ENCODE peak calls at places on chromosomes 4 and X, in seven cellular contexts. I, Q, B, T, G, H and U are unnamed samples.

GRCh38 chr4:80446248-80446647 is 110.7 kb downstream of the CFAP299 start:
- DNase-seq in I (no peak), G (no peak), Q (no peak), H (no peak), T (peak), B (no peak), U (no peak)

GRCh38 chr4:6908397-6909112 is 1.1 kb upstream of the TBC1D14 start:
- DNase-seq in Q (no peak), T (peak), B (no peak), H (no peak), G (no peak), I (no peak), U (no peak)

GRCh38 chr4:145182212-145182611 is 1.8 kb upstream of the OTUD4 start:
- DNase-seq in Q (no peak), B (no peak), T (no peak), I (no peak), G (peak), H (no peak), U (no peak)

GRCh38 chr4:101414496-101414895 is 67.2 kb upstream of the PPP3CA start:
- DNase-seq in H (no peak), Q (no peak), I (no peak), T (no peak), B (no peak), G (no peak), U (no peak)

GRCh38 chr4:2934077-2934812 is 29.0 kb downstream of the NOP14 start:
- DNase-seq in H (peak), Q (peak), I (peak), B (peak), G (peak), T (peak), U (no peak)

GRCh38 chr4:64705989-64706388 is 296.7 kb upstream of the TECRL start:
- DNase-seq in Q (no peak), G (no peak), H (no peak), I (no peak), T (no peak), B (no peak), U (no peak)

GRCh38 chr4:8303081-8303480 is 33.5 kb downstream of the HTRA3 start:
- DNase-seq in H (no peak), Q (no peak), B (no peak), G (no peak), T (no peak), I (no peak), U (peak)

GRCh38 chr4:103201254-103201653 is 3.1 kb upstream of the CENPE start:
- DNase-seq in T (no peak), G (no peak), Q (no peak), I (no peak), B (no peak), H (no peak), U (no peak)

GRCh38 chr4:15652191-15652590 is 3.0 kb downstream of the FBXL5 start:
- DNase-seq in G (no peak), T (no peak), B (no peak), H (no peak), I (no peak), Q (no peak), U (no peak)

GRCh38 chr4:176102414-176102813 is 36.8 kb downstream of the WDR17 start:
- DNase-seq in T (no peak), B (no peak), H (no peak), I (no peak), Q (no peak), G (no peak), U (no peak)

GRCh38 chr4:176099314-176099713 is 33.7 kb downstream of the WDR17 start:
- DNase-seq in T (no peak), Q (no peak), I (no peak), G (no peak), B (no peak), H (no peak), U (no peak)
- TF ChIP-seq CTCF in T (no peak), Q (no peak), I (no peak), G (no peak), B (no peak), H (no peak), U (no peak)

GRCh38 chrX:69424161-69424560 is 80.0 kb upstream of the NALF2 start:
- DNase-seq in G (no peak), Q (peak), B (no peak), H (no peak), I (no peak), T (peak), U (no peak)
- TF ChIP-seq CTCF in G (peak), Q (peak), B (no peak), H (peak), I (peak), T (peak), U (no peak)

DNA sequence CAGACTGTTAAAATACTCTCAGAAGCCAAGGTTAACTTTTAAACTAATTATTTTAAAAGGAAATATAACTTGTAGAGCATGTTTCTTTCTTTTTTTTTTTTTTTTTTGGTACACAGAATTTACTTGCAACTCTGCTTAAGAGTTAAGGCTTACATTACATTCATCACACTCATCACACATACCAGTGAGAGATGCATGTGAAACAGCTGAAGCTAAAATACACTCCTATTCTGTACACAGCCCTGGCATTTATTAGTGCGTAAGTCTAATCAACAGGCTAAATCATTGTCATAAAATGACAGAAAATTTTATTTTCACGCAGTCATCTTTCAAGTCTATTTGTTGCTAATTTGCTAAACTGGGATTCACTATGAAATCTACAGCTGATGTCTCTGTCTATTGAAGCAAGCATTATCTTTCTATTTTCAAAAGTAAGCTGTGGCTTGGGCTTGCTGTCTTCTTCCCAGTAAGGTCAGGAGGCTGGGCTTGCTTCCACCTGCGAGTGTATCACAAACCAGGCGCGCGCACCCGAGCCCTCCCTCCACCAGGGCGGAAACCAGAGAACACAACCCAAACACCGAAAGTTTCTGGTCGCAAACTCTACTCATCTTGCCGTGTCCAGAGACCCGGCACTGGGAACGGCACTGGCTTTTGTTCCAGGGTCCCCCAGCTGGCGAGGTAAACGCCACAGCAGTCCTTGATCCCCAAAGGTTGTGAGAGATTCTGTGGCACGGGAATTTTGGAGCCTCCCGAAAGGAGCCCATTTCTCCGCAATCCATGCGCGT is 3.9 kb downstream of the MAML3 start:
- DNase-seq in T (peak), H (peak), G (peak), Q (peak), B (peak), I (peak), U (peak)
- TF ChIP-seq CTCF in T (peak), H (peak), G (no peak), Q (no peak), B (peak), I (no peak), U (no peak)

GRCh38 chrX:69372435-69372834 is 131.7 kb upstream of the NALF2 start:
- DNase-seq in Q (no peak), T (no peak), G (no peak), B (no peak), I (no peak), H (no peak), U (no peak)
- TF ChIP-seq CTCF in Q (no peak), T (no peak), G (no peak), B (no peak), I (no peak), H (no peak), U (no peak)

GRCh38 chrX:47648376-47648775 is 2.0 kb downstream of the ELK1 start:
- DNase-seq in Q (no peak), G (no peak), T (no peak), B (no peak), I (no peak), H (no peak), U (no peak)

GRCh38 chrX:47645530-47645929 is 4.8 kb downstream of the ELK1 start:
- DNase-seq in H (no peak), Q (no peak), I (no peak), B (no peak), G (no peak), T (no peak), U (no peak)

GRCh38 chrX:47646636-47647035 is 3.7 kb downstream of the ELK1 start:
- DNase-seq in G (no peak), T (no peak), H (no peak), I (no peak), Q (no peak), B (no peak), U (no peak)

GRCh38 chrX:47644557-47645091 is 5.7 kb downstream of the ELK1 start:
- DNase-seq in B (no peak), Q (peak), H (no peak), G (no peak), I (no peak), T (peak), U (no peak)

DNA sequence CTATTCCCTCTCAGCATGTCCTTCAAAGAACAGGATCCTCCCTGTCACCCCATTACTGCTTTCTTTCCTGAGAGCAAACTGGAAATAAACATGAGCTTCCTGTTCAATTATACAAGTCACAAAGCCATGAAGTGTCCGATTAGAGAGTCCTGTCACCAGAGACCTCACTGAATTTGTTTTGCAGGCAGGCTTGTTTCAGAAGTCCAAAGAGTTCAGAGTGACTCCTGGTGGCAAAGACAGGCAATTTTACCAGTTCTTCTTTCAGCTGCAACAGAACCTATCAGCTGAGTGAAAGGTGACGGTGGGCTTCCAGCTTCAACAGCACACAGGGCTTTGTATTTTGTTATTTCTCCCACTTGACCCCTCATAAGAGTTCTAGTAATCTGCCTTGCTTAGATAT is 6.4 kb downstream of the ELK1 start:
- DNase-seq in Q (peak), H (no peak), I (no peak), G (no peak), B (no peak), T (peak), U (no peak)
- TF ChIP-seq CTCF in Q (peak), H (peak), I (peak), G (peak), B (peak), T (peak), U (no peak)

DNA sequence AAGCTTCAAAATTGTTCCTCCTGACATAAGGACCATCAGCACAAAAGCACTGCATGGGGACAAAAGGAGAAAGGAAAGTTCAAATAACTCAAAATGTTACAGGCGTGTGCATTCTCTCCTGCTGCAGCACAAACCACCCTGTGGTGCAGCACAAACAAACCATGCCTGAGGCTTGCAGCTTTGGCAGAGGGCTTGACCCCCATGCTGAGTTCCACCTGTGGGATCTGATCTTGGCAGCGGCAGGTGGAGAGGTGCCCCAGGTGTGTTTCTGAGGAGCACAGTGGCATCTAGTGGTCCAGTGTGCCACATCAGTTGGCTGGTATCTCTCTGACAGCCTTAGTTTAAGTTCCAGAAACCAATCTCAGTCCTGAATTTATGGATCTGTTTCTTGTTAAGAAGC is 164.6 kb downstream of the SOWAHB start:
- DNase-seq in G (peak), B (peak), H (no peak), T (no peak), Q (peak), I (no peak), U (no peak)
- TF ChIP-seq CTCF in G (peak), B (peak), H (no peak), T (no peak), Q (peak), I (no peak), U (no peak)

GRCh38 chr4:4248036-4248884 is at the start of gene TMEM128:
- DNase-seq in Q (peak), T (peak), B (peak), H (peak), I (peak), G (peak), U (peak)
- TF ChIP-seq CTCF in Q (peak), T (peak), B (peak), H (peak), I (no peak), G (no peak), U (no peak)

GRCh38 chr4:26457412-26457811 is 32.9 kb downstream of the CCKAR start:
- DNase-seq in T (no peak), I (no peak), G (no peak), B (no peak), H (no peak), Q (no peak), U (no peak)

GRCh38 chr4:26455571-26455970 is 34.7 kb downstream of the CCKAR start:
- DNase-seq in I (no peak), H (no peak), Q (no peak), B (no peak), G (no peak), T (no peak), U (no peak)

GRCh38 chr4:26459054-26459755 is 31.1 kb downstream of the CCKAR start:
- DNase-seq in Q (peak), I (no peak), G (peak), H (no peak), B (no peak), T (peak), U (no peak)

GRCh38 chr4:26459756-26460530 is 30.3 kb downstream of the CCKAR start:
- DNase-seq in B (no peak), G (no peak), I (no peak), H (no peak), T (peak), Q (no peak), U (no peak)

GRCh38 chr4:26458104-26458503 is 32.2 kb downstream of the CCKAR start:
- DNase-seq in B (no peak), H (no peak), Q (no peak), G (no peak), I (no peak), T (no peak), U (no peak)
- TF ChIP-seq CTCF in B (no peak), H (no peak), Q (no peak), G (no peak), I (no peak), T (no peak), U (no peak)